ENCODE peak calls at places on chromosome 14, in ten cellular contexts. Y is Caki2; B is brain microvascular endothelial cell; G is AG10803; M is HTR-8/SVneo; V is NCI-H1092; L is HEK293T; A is astrocyte of the cerebellum; P is stimulated activated CD8-positive, alpha-beta memory T cell treated with anti-CD3 and anti-CD28 coated beads, Interleukin-15, amount 100 ng/mL, for 4 hours; O is thyroid gland. Z is an unnamed sample.

GRCh38 chr14:74161526-74162158 is 76.9 kb downstream of the LIN52 start:
- DNase-seq in Y (no peak), B (no peak), G (no peak), M (no peak), V (no peak), L (peak), A (no peak), P (no peak), O (no peak), Z (no peak)

GRCh38 chr14:23067847-23068791 is 10.8 kb upstream of the CDH24 start:
- DNase-seq in Y (no peak), B (no peak), G (no peak), M (no peak), V (no peak), L (no peak), A (no peak), P (no peak), O (no peak), Z (no peak)

GRCh38 chr14:74217672-74218448 is 21.4 kb upstream of the VSX2 start:
- DNase-seq in Y (peak), B (peak), G (peak), M (peak), V (peak), L (peak), A (peak), P (peak), O (peak), Z (peak)

GRCh38 chr14:72892879-72893635 is 844 bp downstream of the DPF3 start:
- DNase-seq in Y (no peak), B (no peak), G (no peak), M (peak), V (no peak), L (peak), A (no peak), P (no peak), O (no peak), Z (peak)

GRCh38 chr14:61498811-61499210 is 177.4 kb downstream of the PRKCH start:
- DNase-seq in Y (no peak), B (no peak), G (peak), M (no peak), V (no peak), L (no peak), A (no peak), P (no peak), O (peak), Z (no peak)

GRCh38 chr14:72253503-72253902 is 321.3 kb downstream of the RGS6 start:
- DNase-seq in Y (no peak), B (no peak), G (no peak), M (no peak), V (no peak), L (no peak), A (no peak), P (no peak), O (no peak), Z (no peak)

GRCh38 chr14:81401420-81402122 is 1.4 kb upstream of the STON2 start:
- DNase-seq in Y (peak), B (peak), G (peak), M (peak), V (no peak), L (no peak), A (peak), P (no peak), O (no peak), Z (peak)

GRCh38 chr14:84584526-84584925 is 945.4 kb upstream of the FLRT2 start:
- DNase-seq in Y (no peak), B (no peak), G (no peak), M (no peak), V (no peak), L (no peak), A (peak), P (no peak), O (no peak), Z (no peak)

GRCh38 chr14:30355431-30355913 is 203.5 kb upstream of the G2E3 start:
- DNase-seq in Y (no peak), B (no peak), G (no peak), M (no peak), V (no peak), L (no peak), A (no peak), P (no peak), O (no peak), Z (peak)

GRCh38 chr14:59305836-59306555 is 117.5 kb downstream of the DAAM1 start:
- DNase-seq in Y (no peak), B (no peak), G (peak), M (no peak), V (no peak), L (no peak), A (no peak), P (no peak), O (no peak), Z (no peak)

GRCh38 chr14:97270308-97270707 is 473.1 kb downstream of the VRK1 start:
- DNase-seq in Y (no peak), B (no peak), G (no peak), M (no peak), V (no peak), L (no peak), A (peak), P (no peak), O (no peak), Z (no peak)

GRCh38 chr14:103483600-103483999 is 39.0 kb downstream of the CKB start:
- DNase-seq in Y (peak), B (peak), G (peak), M (no peak), V (no peak), L (no peak), A (peak), P (no peak), O (no peak), Z (no peak)

GRCh38 chr14:75840911-75841310 is 140.9 kb downstream of the TGFB3 start:
- DNase-seq in Y (no peak), B (no peak), G (no peak), M (no peak), V (no peak), L (no peak), A (no peak), P (no peak), O (no peak), Z (no peak)

GRCh38 chr14:101721951-101722661 is 39.4 kb upstream of the PPP2R5C start:
- DNase-seq in Y (peak), B (no peak), G (peak), M (peak), V (no peak), L (no peak), A (peak), P (peak), O (peak), Z (peak)

GRCh38 chr14:73025544-73025943 is 1.4 kb downstream of the ZFYVE1 start:
- DNase-seq in Y (no peak), B (no peak), G (peak), M (no peak), V (no peak), L (no peak), A (peak), P (no peak), O (no peak), Z (no peak)

GRCh38 chr14:92453691-92454090 is 59.9 kb upstream of the RIN3 start:
- DNase-seq in Y (no peak), B (no peak), G (no peak), M (no peak), V (no peak), L (no peak), A (no peak), P (no peak), O (no peak), Z (no peak)

GRCh38 chr14:23663711-23664110 is 27.5 kb downstream of the DHRS2 start:
- DNase-seq in Y (no peak), B (no peak), G (no peak), M (no peak), V (no peak), L (no peak), A (no peak), P (no peak), O (no peak), Z (no peak)

Z was measured in activated CD8-positive, alpha-beta T cell treated with anti-CD3 and anti-CD28 coated beads for 36 hours.